ENCODE peak calls at places on chromosomes 7 and 10, in four cellular contexts. H, V, F and M are unnamed samples.

GRCh38 chr7:155066417-155066950 is 3.6 kb upstream of the HTR5A start:
- DNase-seq in F (no peak), V (no peak), H (peak; percentile 79), M (peak; percentile 4)

GRCh38 chr10:63466168-63466935 is 575 bp upstream of the JMJD1C start:
- DNase-seq in H (peak; percentile 55), F (no peak), V (peak; percentile 70), M (no peak)

GRCh38 chr7:30406664-30407425 is 71.7 kb downstream of the NOD1 start:
- DNase-seq in F (no peak), V (no peak), H (no peak), M (no peak)

GRCh38 chr7:157189405-157189804 is 50.7 kb downstream of the UBE3C start:
- DNase-seq in F (no peak), V (no peak), H (no peak), M (no peak)

GRCh38 chr7:18117482-18117881 is 89.8 kb upstream of the PRPS1L1 start:
- DNase-seq in V (no peak), F (no peak), H (peak; percentile 59), M (no peak)

GRCh38 chr10:71837085-71837827 is 13.8 kb downstream of the PSAP start:
- DNase-seq in V (no peak), F (no peak), H (no peak), M (no peak)

GRCh38 chr10:47190301-47190700 is 109.7 kb upstream of the GDF10 start:
- DNase-seq in V (no peak), H (no peak), F (no peak), M (no peak)

GRCh38 chr7:157955383-157955999 is 618.7 kb downstream of the DNAJB6 start:
- DNase-seq in F (no peak), V (no peak), H (no peak), M (no peak)

GRCh38 chr7:91634485-91635177 is 245.9 kb downstream of the MTERF1 start:
- DNase-seq in V (no peak), F (no peak), H (no peak), M (no peak)

GRCh38 chr10:9734218-9734617 is 1283.5 kb upstream of the CELF2 start:
- DNase-seq in V (no peak), H (no peak), F (no peak), M (no peak)

GRCh38 chr10:133024711-133025557 is 62.8 kb upstream of the ADGRA1 start:
- DNase-seq in H (no peak), V (no peak), F (no peak), M (no peak)

GRCh38 chr7:95686109-95686508 is 86.2 kb upstream of the DYNC1I1 start:
- DNase-seq in H (peak; percentile 39), F (no peak), V (no peak), M (no peak)

GRCh38 chr7:114901771-114902170 is 20.1 kb upstream of the MDFIC start:
- DNase-seq in H (peak; percentile 26), V (no peak), F (no peak), M (no peak)

GRCh38 chr7:82359426-82359825 is 84.2 kb downstream of the CACNA2D1 start:
- DNase-seq in F (no peak), V (no peak), H (no peak), M (no peak)

GRCh38 chr7:28958235-28958945 is at the start of gene TRIL:
- DNase-seq in V (peak; percentile 84), H (peak; percentile 50), F (peak; percentile 87), M (no peak)

GRCh38 chr7:26090927-26091519 is 61.0 kb upstream of the NFE2L3 start:
- DNase-seq in V (no peak), F (no peak), H (peak; percentile 74), M (peak; percentile 11)

GRCh38 chr10:131452926-131453771 is 141.6 kb upstream of the TCERG1L start:
- DNase-seq in F (peak; percentile 63), H (no peak), V (no peak), M (no peak)

GRCh38 chr10:100873825-100874326 is 38.9 kb upstream of the SLF2 start:
- DNase-seq in H (no peak), F (no peak), V (no peak), M (no peak)

GRCh38 chr7:48299580-48300169 is 128.4 kb downstream of the ABCA13 start:
- DNase-seq in F (no peak), H (peak; percentile 80), V (no peak), M (no peak)

GRCh38 chr7:101817031-101817929 is at the start of gene CUX1:
- DNase-seq in F (peak; percentile 79), H (no peak), V (peak; percentile 60), M (no peak)

GRCh38 chr7:2701832-2702593 is 14.0 kb downstream of the AMZ1 start:
- DNase-seq in F (no peak), H (peak; percentile 57), V (no peak), M (no peak)

GRCh38 chr7:120055300-120055699 is 217.7 kb upstream of the KCND2 start:
- DNase-seq in H (peak; percentile 78), V (no peak), F (no peak), M (no peak)

GRCh38 chr10:86946215-86947170 is 10.9 kb downstream of the MMRN2 start:
- DNase-seq in H (no peak), V (no peak), F (peak; percentile 67), M (no peak)

GRCh38 chr7:121219031-121219430 is 109.8 kb upstream of the WNT16 start:
- DNase-seq in F (no peak), H (no peak), V (no peak), M (no peak)

GRCh38 chr7:11706666-11707605 is 125.1 kb downstream of the THSD7A start:
- DNase-seq in V (no peak), H (no peak), F (no peak), M (no peak)

GRCh38 chr7:157807510-157807909 is 470.7 kb downstream of the DNAJB6 start:
- DNase-seq in F (peak; percentile 33), V (no peak), H (no peak), M (no peak)

GRCh38 chr7:76325811-76326210 is 23.3 kb downstream of the HSPB1 start:
- DNase-seq in F (no peak), H (no peak), V (no peak), M (no peak)

GRCh38 chr10:122323188-122323587 is 51.3 kb upstream of the PLEKHA1 start:
- DNase-seq in V (no peak), H (no peak), F (no peak), M (no peak)

GRCh38 chr7:53119514-53119933 is 84.1 kb downstream of the POM121L12 start:
- DNase-seq in V (no peak), H (no peak), F (no peak), M (no peak)

GRCh38 chr10:101142533-101143353 is 11.6 kb downstream of the TLX1 start:
- DNase-seq in F (no peak), H (no peak), V (no peak), M (no peak)

GRCh38 chr10:103397191-103397825 is 882 bp downstream of the PDCD11 start:
- DNase-seq in H (no peak), F (no peak), V (no peak), M (no peak)

GRCh38 chr10:103395754-103396066 is 565 bp downstream of the ATP5MK start:
- DNase-seq in F (no peak), H (peak; percentile 7), V (no peak), M (no peak)

GRCh38 chr10:103396067-103396788 is at the start of the genes ATP5MK and PDCD11:
- DNase-seq in F (peak; percentile 98), V (peak; percentile 99), H (peak; percentile 98), M (peak; percentile 90)

GRCh38 chr10:103394180-103394579 is 2.1 kb downstream of the ATP5MK start:
- DNase-seq in H (no peak), V (no peak), F (peak; percentile 32), M (no peak)

GRCh38 chr10:103396789-103397087 is 312 bp downstream of the PDCD11 start:
- DNase-seq in V (no peak), F (no peak), H (no peak), M (no peak)
- TF ChIP-seq CTCF in V (no peak), F (no peak), H (no peak), M (no peak)

GRCh38 chr10:92692697-92693533 is 3.2 kb downstream of the HHEX start:
- DNase-seq in H (no peak), V (no peak), F (no peak), M (no peak)
- H3K4me3 ChIP-seq in H (no peak overlapping the region), V (peak overlapping the region; percentile 73), F (peak overlapping the region; percentile 70), M (no peak overlapping the region)

DNA sequence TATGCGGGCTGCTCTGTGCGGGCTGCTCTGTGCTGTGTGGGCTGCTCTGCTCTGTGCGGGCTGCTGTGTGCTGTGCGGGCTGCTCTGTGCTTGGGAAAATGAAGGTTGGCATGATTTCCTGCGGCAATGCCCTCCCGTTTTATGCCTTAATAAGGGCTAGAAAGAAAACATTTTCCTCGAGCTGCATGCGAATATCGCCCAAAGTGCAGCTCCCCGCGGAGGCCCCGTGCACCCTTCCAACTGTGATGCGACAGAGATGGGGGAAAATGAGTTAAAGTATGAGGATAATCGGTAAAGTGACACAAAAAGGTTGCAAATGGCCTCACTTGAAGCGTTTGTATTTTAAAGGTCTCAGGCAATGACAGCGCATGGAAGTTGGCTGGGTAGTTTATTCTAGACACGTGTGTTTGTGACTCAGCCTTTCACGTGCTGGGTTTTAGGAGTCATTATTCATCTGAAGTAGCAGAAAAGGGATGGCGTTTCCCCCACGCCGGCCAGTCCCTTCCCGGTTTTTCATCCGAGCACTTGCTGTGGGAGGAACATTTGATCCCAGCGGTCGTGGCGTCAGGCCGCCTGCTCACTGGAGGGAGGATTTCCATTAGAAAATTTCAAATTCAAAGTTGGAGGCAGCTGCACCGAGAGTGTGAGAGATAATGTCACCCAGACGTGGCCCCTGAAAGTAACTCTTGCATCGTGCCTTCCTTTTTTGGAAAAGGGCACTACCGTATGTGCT is 220.7 kb downstream of the ADARB2 start:
- DNase-seq in H (no peak), F (no peak), V (no peak), M (no peak)
- H3K27me3 ChIP-seq in H (no peaks in the 10 kb centered on the region), F (no peaks in the 10 kb centered on the region), V (no peaks in the 10 kb centered on the region), M (no peaks in the 10 kb centered on the region)

DNA sequence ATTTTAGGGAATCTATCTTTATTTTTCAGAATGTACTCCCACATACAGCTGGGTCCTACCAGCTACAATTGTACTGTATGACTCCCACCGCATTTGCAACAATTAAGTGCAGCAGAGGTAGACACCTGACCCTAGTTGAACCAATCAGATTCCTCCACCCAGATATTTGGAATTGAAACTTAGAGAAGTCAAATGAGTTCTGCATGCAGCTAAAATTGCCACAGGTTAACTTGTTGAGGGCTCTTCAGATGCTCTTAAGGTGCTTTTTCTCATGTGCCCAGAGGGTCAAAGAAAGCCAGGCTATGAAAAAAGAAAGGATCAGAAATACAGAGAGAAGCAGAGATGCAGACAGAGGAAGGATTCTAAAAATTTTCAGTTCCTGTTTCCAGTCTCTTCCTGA is 68.0 kb upstream of the TES start:
- DNase-seq in H (no peak), V (no peak), F (no peak), M (no peak)
- TF ChIP-seq CTCF in H (no peak), V (no peak), F (no peak), M (no peak)